ENCODE peak calls at places on chromosomes 16 and 17, in six cellular contexts. H, Q, W, Z, X and Y are unnamed samples.

GRCh38 chr16:71339481-71340171 is 18.9 kb upstream of the CALB2 start:
- DNase-seq in W (no peak), Q (no peak), X (no peak), H (no peak), Z (no peak), Y (no peak)

GRCh38 chr17:80101946-80102706 is 745 bp downstream of the GAA start:
- DNase-seq in H (peak), W (peak), Z (peak), Q (no peak), X (peak), Y (no peak)

GRCh38 chr16:67283826-67284555 is 4.7 kb downstream of the PLEKHG4 start:
- DNase-seq in Z (peak), Q (no peak), H (no peak), X (no peak), W (no peak), Y (no peak)

GRCh38 chr16:84898447-84898846 is 78.7 kb downstream of the CRISPLD2 start:
- DNase-seq in W (no peak), X (no peak), H (no peak), Q (no peak), Z (no peak), Y (peak)

GRCh38 chr17:45584092-45585036 is 93.8 kb upstream of the PLEKHM1 start:
- DNase-seq in H (no peak), W (no peak), Q (peak), X (no peak), Z (no peak), Y (peak)

GRCh38 chr16:84074721-84075120 is 32.1 kb upstream of the SLC38A8 start:
- DNase-seq in Z (no peak), Q (no peak), H (no peak), W (no peak), X (no peak), Y (no peak)

GRCh38 chr17:11805952-11806351 is 191.3 kb downstream of the ZNF18 start:
- DNase-seq in W (no peak), H (no peak), X (no peak), Z (no peak), Q (no peak), Y (no peak)

GRCh38 chr17:39607851-39608130 is at the start of gene NEUROD2:
- DNase-seq in Z (no peak), Q (no peak), X (no peak), H (no peak), W (no peak), Y (no peak)

GRCh38 chr17:59804910-59805381 is 87.8 kb downstream of the TUBD1 start:
- DNase-seq in Q (no peak), X (peak), W (no peak), H (no peak), Z (no peak), Y (no peak)

GRCh38 chr17:47822785-47823184 is 1.2 kb upstream of the OSBPL7 start:
- DNase-seq in X (no peak), Z (no peak), H (no peak), W (no peak), Q (no peak), Y (no peak)

GRCh38 chr17:48179071-48179945 is 71.7 kb downstream of the SNX11 start:
- DNase-seq in Q (no peak), X (no peak), H (no peak), W (no peak), Z (no peak), Y (no peak)

GRCh38 chr16:83328936-83329335 is 478.8 kb upstream of the HSBP1 start:
- DNase-seq in W (no peak), Z (no peak), H (no peak), X (no peak), Q (no peak), Y (no peak)

GRCh38 chr17:41687828-41688640 is 651 bp upstream of the EIF1 start:
- DNase-seq in Q (peak), Z (peak), X (peak), W (no peak), H (no peak), Y (no peak)

GRCh38 chr17:21239680-21240374 is 13.4 kb downstream of the NATD1 start:
- DNase-seq in W (no peak), X (peak), Q (no peak), Z (no peak), H (peak), Y (no peak)

GRCh38 chr16:80670170-80670865 is 129.5 kb downstream of the DYNLRB2 start:
- DNase-seq in H (no peak), Q (peak), X (no peak), Z (no peak), W (no peak), Y (no peak)

GRCh38 chr17:78674156-78674555 is 97.0 kb upstream of the DNAH17 start:
- DNase-seq in Q (no peak), W (no peak), H (no peak), Z (no peak), X (no peak), Y (no peak)

GRCh38 chr16:56869513-56870270 is 4.7 kb downstream of the SLC12A3 start:
- DNase-seq in Z (no peak), W (no peak), Q (no peak), H (peak), X (peak), Y (peak)

GRCh38 chr17:79919164-79919585 is 79.9 kb upstream of the CBX4 start:
- DNase-seq in W (peak), Z (no peak), X (no peak), Q (no peak), H (no peak), Y (peak)

GRCh38 chr17:35746956-35747355 is 6.1 kb downstream of the GAS2L2 start:
- DNase-seq in Q (no peak), X (no peak), H (no peak), W (no peak), Z (no peak), Y (no peak)

GRCh38 chr17:28908640-28909098 is 5.8 kb upstream of the DHRS13 start:
- DNase-seq in Q (peak), X (no peak), W (no peak), H (peak), Z (no peak), Y (peak)

GRCh38 chr16:19804538-19805323 is 79.9 kb downstream of the GPRC5B start:
- DNase-seq in Z (peak), X (peak), H (no peak), W (no peak), Q (no peak), Y (no peak)

GRCh38 chr17:42679001-42679491 is 2.3 kb upstream of the PLEKHH3 start:
- DNase-seq in Z (peak), X (peak), H (no peak), Q (no peak), W (peak), Y (peak)

GRCh38 chr17:64632606-64633005 is 29.5 kb downstream of the SMURF2 start:
- DNase-seq in W (no peak), X (no peak), H (no peak), Z (no peak), Q (no peak), Y (no peak)

GRCh38 chr16:81495321-81496234 is 51.0 kb downstream of the CMIP start:
- DNase-seq in Z (no peak), Q (no peak), W (no peak), H (no peak), X (peak), Y (peak)

GRCh38 chr16:66070140-66070887 is 296.2 kb upstream of the CDH5 start:
- DNase-seq in H (no peak), Z (peak), X (no peak), Q (no peak), W (peak), Y (no peak)

GRCh38 chr16:15494231-15494630 is 59.8 kb downstream of the BMERB1 start:
- DNase-seq in H (peak), Z (no peak), W (no peak), X (no peak), Q (no peak), Y (no peak)